ENCODE peak calls at places on chromosomes 3 and 15, in four cellular contexts. G is upper lobe of left lung, A is body of pancreas, K is lower leg skin. J is an unnamed sample.

GRCh38 chr3:88221726-88222125 is 72.0 kb downstream of the C3orf38 start:
- DNase-seq in A (no peak), K (no peak), G (no peak), J (no peak)

GRCh38 chr3:123795471-123796251 is 88.5 kb downstream of the MYLK start:
- DNase-seq in G (no peak), A (no peak), K (no peak), J (no peak)

GRCh38 chr3:5058463-5058862 is 63.6 kb upstream of the ARL8B start:
- DNase-seq in A (no peak), G (no peak), K (no peak), J (no peak)

GRCh38 chr15:69668963-69669362 is 216.3 kb downstream of the RPLP1 start:
- DNase-seq in G (peak), A (no peak), K (no peak), J (no peak)

GRCh38 chr3:112761062-112761638 is 85.5 kb downstream of the CD200R1L start:
- DNase-seq in K (no peak), G (no peak), A (no peak), J (no peak)

GRCh38 chr15:46408312-46408711 is 773.5 kb downstream of the SQOR start:
- DNase-seq in G (no peak), K (no peak), A (no peak), J (no peak)

GRCh38 chr3:108329508-108329907 is 33.2 kb downstream of the HHLA2 start:
- DNase-seq in K (no peak), A (no peak), G (no peak), J (no peak)

GRCh38 chr3:19645093-19645492 is 288.9 kb downstream of the EFHB start:
- DNase-seq in G (no peak), A (no peak), K (no peak), J (no peak)

GRCh38 chr15:56205061-56205876 is 38.4 kb downstream of the RFX7 start:
- DNase-seq in K (no peak), G (no peak), A (no peak), J (no peak)

GRCh38 chr15:93035953-93036810 is 52.8 kb downstream of the RGMA start:
- DNase-seq in G (peak), K (peak), A (peak), J (no peak)

GRCh38 chr3:56923546-56924224 is 121.9 kb upstream of the ARHGEF3 start:
- DNase-seq in K (no peak), A (peak), G (no peak), J (peak)

GRCh38 chr15:85543741-85544155 is 163.3 kb downstream of the AKAP13 start:
- DNase-seq in K (peak), G (peak), A (peak), J (peak)
- TF ChIP-seq POLR2A in K (no peak), G (peak), A (peak), J (peak)

DNA sequence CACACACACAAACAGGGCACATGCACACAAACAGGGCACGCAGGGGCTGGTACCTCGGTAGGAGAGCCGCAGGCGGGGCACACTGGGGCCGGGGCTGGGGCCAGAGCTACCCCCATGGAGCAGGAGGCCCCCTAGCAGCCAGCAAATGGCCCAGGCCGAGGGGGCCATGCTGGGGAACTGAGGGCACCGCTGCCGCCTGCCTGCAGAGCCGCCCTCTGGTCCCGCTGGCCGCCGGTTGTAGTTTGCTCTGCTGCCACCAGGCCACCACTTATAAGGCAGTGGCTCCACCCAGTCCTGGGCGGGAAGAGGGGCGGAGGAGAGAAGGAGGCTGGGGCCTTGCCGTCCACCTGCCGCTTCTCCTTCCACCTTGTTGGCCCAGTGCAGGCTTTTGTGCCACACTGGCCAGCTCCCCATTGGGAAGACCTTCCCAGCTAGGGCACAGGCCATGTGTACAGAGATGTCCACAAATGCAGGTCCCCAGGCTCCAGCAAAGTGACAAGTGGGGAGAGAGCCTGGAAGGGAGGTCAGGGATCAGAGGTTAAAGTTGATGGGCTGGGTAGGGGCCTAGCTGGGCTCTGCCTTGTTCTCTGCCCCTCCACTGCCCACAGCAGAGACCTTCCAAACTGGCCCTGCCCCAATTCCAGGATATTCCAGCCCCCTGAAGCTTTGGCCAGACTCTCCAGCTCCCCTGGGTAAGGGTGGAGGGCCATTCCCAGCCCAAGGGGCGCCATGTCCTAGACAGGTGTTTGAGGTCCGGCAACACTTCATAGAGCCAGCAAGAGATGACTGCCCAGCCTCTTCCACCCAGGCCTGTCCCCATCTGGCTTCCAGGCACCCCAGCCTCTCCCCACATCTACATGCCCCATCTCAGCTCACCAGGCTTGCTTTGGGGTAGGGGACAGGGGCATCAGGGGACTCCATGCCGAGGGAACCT is at the start of gene SEMA3G:
- DNase-seq in A (peak), G (peak), K (peak), J (peak)
- TF ChIP-seq POLR2A in A (peak), G (no peak), K (no peak), J (no peak)

GRCh38 chr3:359672-360071 is 163.1 kb downstream of the CHL1 start:
- DNase-seq in G (no peak), A (no peak), K (no peak), J (no peak)

GRCh38 chr3:364287-364686 is 167.7 kb downstream of the CHL1 start:
- DNase-seq in A (no peak), G (no peak), K (no peak), J (no peak)

GRCh38 chr3:365268-365667 is 168.7 kb downstream of the CHL1 start:
- DNase-seq in A (no peak), G (no peak), K (no peak), J (no peak)

GRCh38 chr3:356947-357346 is 160.4 kb downstream of the CHL1 start:
- DNase-seq in K (no peak), A (peak), G (no peak), J (no peak)

DNA sequence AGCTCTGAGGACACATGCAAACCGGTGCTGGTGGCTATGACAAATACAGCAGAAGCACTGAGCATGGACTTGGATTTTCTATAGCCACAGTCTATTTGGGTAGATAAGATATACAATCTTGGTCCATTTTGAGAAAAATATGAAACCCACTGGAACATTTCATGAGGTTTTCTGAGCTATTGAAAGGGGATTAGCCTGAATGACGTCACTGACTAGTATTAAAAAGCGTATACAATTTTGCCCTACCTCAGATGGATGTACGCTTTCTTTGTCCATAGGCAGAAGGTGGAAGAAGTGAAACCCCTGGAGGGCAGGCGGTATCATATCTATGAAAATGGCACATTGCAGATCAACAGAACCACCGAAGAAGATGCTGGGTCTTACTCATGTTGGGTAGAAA is 166.4 kb downstream of the CHL1 start:
- DNase-seq in A (no peak), K (no peak), G (no peak), J (no peak)
- TF ChIP-seq POLR2A in A (no peak), K (no peak), G (no peak), J (no peak)

DNA sequence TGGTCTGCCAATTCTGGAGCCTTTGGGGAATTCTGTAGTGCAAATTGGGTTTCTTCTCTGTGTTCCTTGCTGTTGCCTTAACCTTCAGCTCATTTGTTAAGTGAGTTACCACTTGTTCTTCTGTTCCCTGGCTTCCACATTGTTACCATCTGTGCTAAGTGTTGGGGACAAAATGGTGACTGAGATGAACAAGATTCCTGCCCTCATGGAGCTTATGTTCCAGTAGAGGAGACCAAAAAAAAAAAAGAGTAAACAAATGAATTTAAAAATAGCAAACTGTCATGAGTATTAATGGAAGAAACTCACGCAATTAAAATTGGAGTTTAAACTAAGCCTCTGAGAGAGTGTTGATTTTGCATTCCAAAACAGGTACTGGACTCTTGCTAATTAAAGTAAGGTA is 49.4 kb upstream of the ATP2C1 start:
- DNase-seq in A (no peak), G (no peak), K (no peak), J (no peak)
- TF ChIP-seq POLR2A in A (no peak), G (no peak), K (no peak), J (no peak)

DNA sequence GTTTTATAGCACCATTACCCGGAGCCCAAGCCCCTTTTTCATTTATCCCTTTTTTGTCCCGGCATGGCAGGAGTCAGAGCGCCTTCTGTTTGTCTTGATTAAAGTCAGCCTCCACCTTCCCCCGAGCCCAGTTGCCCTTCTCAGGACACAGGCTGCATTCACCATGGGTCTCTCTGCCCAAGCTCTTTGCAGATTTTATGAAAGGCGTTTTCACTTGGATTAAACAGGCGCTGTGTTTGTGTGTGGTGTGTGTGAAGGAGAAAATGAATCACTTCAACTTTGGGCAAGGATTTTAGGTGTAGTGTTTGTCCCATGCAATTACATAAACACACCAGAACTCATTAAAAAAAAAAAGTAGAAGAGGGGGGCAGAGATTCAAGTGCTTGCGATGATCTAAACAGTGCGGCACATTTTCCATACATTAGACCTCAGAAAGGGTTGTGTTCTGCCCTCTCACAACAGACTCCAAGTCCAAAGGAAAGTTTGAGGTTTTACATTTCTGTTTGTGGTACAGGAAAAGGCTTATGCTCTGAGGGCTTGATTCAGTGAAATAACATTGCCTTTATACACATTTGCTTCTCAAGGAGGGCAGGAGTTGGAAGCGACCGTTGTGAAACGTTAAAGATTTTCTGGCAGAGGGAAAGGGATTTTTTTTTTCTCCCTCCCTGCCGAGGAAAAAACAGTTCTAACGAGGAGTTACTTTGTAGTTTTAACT is 14.5 kb upstream of the IL16 start:
- DNase-seq in G (no peak), K (no peak), A (no peak), J (no peak)
- TF ChIP-seq POLR2A in G (no peak), K (no peak), A (no peak), J (no peak)

GRCh38 chr15:65576669-65577068 is 34.3 kb downstream of the INTS14 start:
- DNase-seq in A (no peak), G (no peak), K (no peak), J (no peak)
- TF ChIP-seq POLR2A in A (no peak), G (no peak), K (no peak), J (no peak)

J was measured in adrenal gland.